ENCODE peak calls at places on chromosomes 16 and 17, in six cellular contexts. One of them, this sample, is unnamed.
A peak's percentile ranks its signal among the peaks of the same experiment; 100 is the strongest.

GRCh38 chr16:79769320-79770243 is 169.0 kb upstream of the MAF start:
- DNase-seq in hepatocyte: no peak
- DNase-seq in PC-3: no peak
- DNase-seq in GM23248: no peak
- DNase-seq in fibroblast of lung: no peak
- DNase-seq in endothelial cell of umbilical vein: no peak
- DNase-seq in this sample: no peak

GRCh38 chr17:54891176-54891821 is 9.4 kb upstream of the TOM1L1 start:
- DNase-seq in GM23248: peak; percentile 87
- DNase-seq in hepatocyte: peak; percentile 85
- DNase-seq in PC-3: peak; percentile 88
- DNase-seq in fibroblast of lung: peak; percentile 63
- DNase-seq in endothelial cell of umbilical vein: peak; percentile 37
- DNase-seq in this sample: no peak

GRCh38 chr16:58200398-58200797 is 2.5 kb upstream of the CSNK2A2 start:
- DNase-seq in fibroblast of lung: no peak
- DNase-seq in endothelial cell of umbilical vein: no peak
- DNase-seq in hepatocyte: no peak
- DNase-seq in PC-3: no peak
- DNase-seq in GM23248: no peak
- DNase-seq in this sample: no peak

GRCh38 chr17:50585346-50585745 is 24.8 kb downstream of the CACNA1G start:
- DNase-seq in fibroblast of lung: no peak
- DNase-seq in endothelial cell of umbilical vein: no peak
- DNase-seq in PC-3: no peak
- DNase-seq in hepatocyte: no peak
- DNase-seq in GM23248: no peak
- DNase-seq in this sample: no peak

GRCh38 chr17:67532326-67532871 is 155.3 kb downstream of the PITPNC1 start:
- DNase-seq in fibroblast of lung: no peak
- DNase-seq in hepatocyte: no peak
- DNase-seq in endothelial cell of umbilical vein: no peak
- DNase-seq in GM23248: no peak
- DNase-seq in PC-3: no peak
- DNase-seq in this sample: no peak

GRCh38 chr17:4535667-4536258 is 19.4 kb downstream of the MYBBP1A start:
- DNase-seq in PC-3: no peak
- DNase-seq in GM23248: no peak
- DNase-seq in fibroblast of lung: no peak
- DNase-seq in hepatocyte: no peak
- DNase-seq in endothelial cell of umbilical vein: no peak
- DNase-seq in this sample: no peak

GRCh38 chr16:56041556-56042140 is 149.6 kb upstream of the GNAO1 start:
- DNase-seq in hepatocyte: peak; percentile 72
- DNase-seq in fibroblast of lung: no peak
- DNase-seq in endothelial cell of umbilical vein: no peak
- DNase-seq in GM23248: peak; percentile 1
- DNase-seq in PC-3: peak; percentile 31
- DNase-seq in this sample: no peak

GRCh38 chr17:62724398-62725146 is 83.5 kb downstream of the MARCHF10 start:
- DNase-seq in PC-3: peak; percentile 23
- DNase-seq in endothelial cell of umbilical vein: no peak
- DNase-seq in hepatocyte: no peak
- DNase-seq in GM23248: peak; percentile 40
- DNase-seq in fibroblast of lung: no peak
- DNase-seq in this sample: no peak

GRCh38 chr16:85422374-85423185 is 190.5 kb upstream of the GSE1 start:
- DNase-seq in GM23248: no peak
- DNase-seq in fibroblast of lung: no peak
- DNase-seq in endothelial cell of umbilical vein: no peak
- DNase-seq in hepatocyte: peak; percentile 93
- DNase-seq in PC-3: no peak
- DNase-seq in this sample: no peak

GRCh38 chr16:67736858-67737257 is 17.7 kb upstream of the GFOD2 start:
- DNase-seq in GM23248: peak; percentile 17
- DNase-seq in fibroblast of lung: no peak
- DNase-seq in hepatocyte: peak; percentile 32
- DNase-seq in endothelial cell of umbilical vein: no peak
- DNase-seq in PC-3: no peak
- DNase-seq in this sample: no peak

GRCh38 chr17:43784628-43785101 is 4.4 kb downstream of the CFAP97D1 start:
- DNase-seq in hepatocyte: no peak
- DNase-seq in PC-3: peak; percentile 46
- DNase-seq in endothelial cell of umbilical vein: no peak
- DNase-seq in GM23248: peak; percentile 91
- DNase-seq in fibroblast of lung: peak; percentile 87
- DNase-seq in this sample: no peak

GRCh38 chr16:51152691-51153261 is 1.7 kb upstream of the SALL1 start:
- DNase-seq in fibroblast of lung: no peak
- DNase-seq in endothelial cell of umbilical vein: no peak
- DNase-seq in GM23248: peak; percentile 80
- DNase-seq in hepatocyte: no peak
- DNase-seq in PC-3: no peak
- DNase-seq in this sample: no peak

GRCh38 chr16:69831212-69832123 is 69.3 kb downstream of the WWP2 start:
- DNase-seq in endothelial cell of umbilical vein: peak; percentile 66
- DNase-seq in PC-3: peak; percentile 5
- DNase-seq in hepatocyte: no peak
- DNase-seq in GM23248: peak; percentile 69
- DNase-seq in fibroblast of lung: peak; percentile 35
- DNase-seq in this sample: no peak

GRCh38 chr17:62931101-62931500 is 34.9 kb upstream of the TANC2 start:
- DNase-seq in GM23248: peak; percentile 30
- DNase-seq in fibroblast of lung: no peak
- DNase-seq in PC-3: no peak
- DNase-seq in hepatocyte: no peak
- DNase-seq in endothelial cell of umbilical vein: no peak
- DNase-seq in this sample: no peak

GRCh38 chr16:52051773-52052172 is 495.2 kb downstream of the TOX3 start:
- DNase-seq in PC-3: no peak
- DNase-seq in GM23248: no peak
- DNase-seq in hepatocyte: no peak
- DNase-seq in endothelial cell of umbilical vein: no peak
- DNase-seq in fibroblast of lung: no peak
- DNase-seq in this sample: no peak

GRCh38 chr16:88289549-88290344 is 93.0 kb upstream of the ZNF469 start:
- DNase-seq in GM23248: peak; percentile 89
- DNase-seq in PC-3: no peak
- DNase-seq in hepatocyte: no peak
- DNase-seq in endothelial cell of umbilical vein: no peak
- DNase-seq in fibroblast of lung: no peak
- DNase-seq in this sample: no peak

GRCh38 chr16:76535-77272 is 1.3 kb upstream of the MPG start:
- DNase-seq in PC-3: peak; percentile 74
- DNase-seq in endothelial cell of umbilical vein: peak; percentile 75
- DNase-seq in hepatocyte: peak; percentile 77
- DNase-seq in GM23248: peak; percentile 90
- DNase-seq in fibroblast of lung: peak; percentile 86
- DNase-seq in this sample: no peak

GRCh38 chr16:53159781-53160436 is 105.1 kb downstream of the CHD9 start:
- DNase-seq in PC-3: peak; percentile 52
- DNase-seq in hepatocyte: peak; percentile 70
- DNase-seq in endothelial cell of umbilical vein: peak; percentile 70
- DNase-seq in fibroblast of lung: peak; percentile 48
- DNase-seq in GM23248: peak; percentile 69
- DNase-seq in this sample: no peak

GRCh38 chr17:63494300-63494928 is 17.6 kb downstream of the ACE start:
- DNase-seq in endothelial cell of umbilical vein: no peak
- DNase-seq in hepatocyte: no peak
- DNase-seq in PC-3: peak; percentile 8
- DNase-seq in fibroblast of lung: no peak
- DNase-seq in GM23248: peak; percentile 43
- DNase-seq in this sample: no peak

GRCh38 chr16:59993101-59993500 is 1259.0 kb upstream of the GOT2 start:
- DNase-seq in endothelial cell of umbilical vein: no peak
- DNase-seq in hepatocyte: peak; percentile 52
- DNase-seq in fibroblast of lung: no peak
- DNase-seq in PC-3: peak; percentile 3
- DNase-seq in GM23248: no peak
- DNase-seq in this sample: no peak

GRCh38 chr17:39754161-39754957 is 16.6 kb downstream of the GRB7 start:
- DNase-seq in hepatocyte: peak; percentile 95
- DNase-seq in endothelial cell of umbilical vein: peak; percentile 69
- DNase-seq in PC-3: peak; percentile 89
- DNase-seq in fibroblast of lung: peak; percentile 67
- DNase-seq in GM23248: peak; percentile 95
- DNase-seq in this sample: no peak

GRCh38 chr16:74556375-74556922 is 50.5 kb downstream of the GLG1 start:
- DNase-seq in GM23248: peak; percentile 52
- DNase-seq in fibroblast of lung: peak; percentile 67
- DNase-seq in endothelial cell of umbilical vein: no peak
- DNase-seq in hepatocyte: no peak
- DNase-seq in PC-3: peak; percentile 58
- DNase-seq in this sample: no peak

GRCh38 chr16:19284207-19284606 is 1.3 kb upstream of the CLEC19A start:
- DNase-seq in GM23248: peak; percentile 43
- DNase-seq in PC-3: peak; percentile 93
- DNase-seq in hepatocyte: no peak
- DNase-seq in endothelial cell of umbilical vein: no peak
- DNase-seq in fibroblast of lung: peak; percentile 8
- DNase-seq in this sample: no peak

GRCh38 chr17:51217946-51218345 is 41.9 kb downstream of the MBTD1 start:
- DNase-seq in PC-3: no peak
- DNase-seq in endothelial cell of umbilical vein: no peak
- DNase-seq in GM23248: no peak
- DNase-seq in fibroblast of lung: no peak
- DNase-seq in hepatocyte: no peak
- DNase-seq in this sample: no peak

DNA sequence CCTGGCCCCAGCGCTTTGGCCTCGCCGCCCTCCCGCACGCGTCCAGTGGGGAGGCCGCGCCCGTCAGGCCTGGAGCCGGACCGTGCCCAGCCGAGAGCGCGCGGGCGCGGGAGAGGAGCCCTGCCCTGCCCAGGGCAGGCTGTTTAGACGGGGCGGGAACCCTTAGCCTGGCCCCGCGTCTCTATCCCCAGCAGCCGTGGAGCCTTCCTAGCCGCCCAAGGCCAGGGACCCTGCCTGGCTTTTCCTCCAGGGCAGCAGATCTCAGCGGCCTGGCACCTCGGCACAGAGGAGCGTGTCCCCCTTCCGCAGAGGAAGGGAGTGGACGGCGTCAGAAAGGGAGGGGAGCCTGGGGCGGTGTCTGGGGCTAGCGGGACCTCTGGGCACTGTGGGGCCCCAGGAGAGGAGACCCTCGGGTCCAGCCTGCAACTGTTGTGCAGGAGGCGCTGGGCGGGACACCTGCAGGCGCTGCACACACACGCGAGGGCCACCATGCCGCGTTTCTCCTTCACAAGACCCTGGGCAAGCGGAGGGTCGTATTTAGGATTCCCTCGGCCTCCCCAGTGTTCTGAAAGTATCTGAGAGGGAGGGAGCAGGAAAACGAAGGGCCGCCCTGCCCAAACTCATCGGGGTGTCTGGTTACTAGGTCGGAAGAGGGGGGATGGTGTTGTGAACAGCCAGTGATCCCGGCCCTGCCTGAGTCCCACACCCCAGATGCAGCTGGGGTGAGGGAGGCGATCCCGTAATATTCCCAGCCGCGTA is 2.3 kb upstream of the NPTX1 start:
- DNase-seq in fibroblast of lung: no peak
- DNase-seq in endothelial cell of umbilical vein: no peak
- DNase-seq in hepatocyte: no peak
- DNase-seq in GM23248: peak; percentile 30
- DNase-seq in PC-3: no peak
- DNase-seq in this sample: no peak
- TF ChIP-seq EZH2 in fibroblast of lung: peak; percentile 10
- TF ChIP-seq EZH2 in endothelial cell of umbilical vein: peak; percentile 71
- TF ChIP-seq EZH2 in hepatocyte: peak; percentile 98
- TF ChIP-seq EZH2 in GM23248: no peak
- TF ChIP-seq EZH2 in PC-3: no peak
- TF ChIP-seq EZH2 in this sample: no peak

DNA sequence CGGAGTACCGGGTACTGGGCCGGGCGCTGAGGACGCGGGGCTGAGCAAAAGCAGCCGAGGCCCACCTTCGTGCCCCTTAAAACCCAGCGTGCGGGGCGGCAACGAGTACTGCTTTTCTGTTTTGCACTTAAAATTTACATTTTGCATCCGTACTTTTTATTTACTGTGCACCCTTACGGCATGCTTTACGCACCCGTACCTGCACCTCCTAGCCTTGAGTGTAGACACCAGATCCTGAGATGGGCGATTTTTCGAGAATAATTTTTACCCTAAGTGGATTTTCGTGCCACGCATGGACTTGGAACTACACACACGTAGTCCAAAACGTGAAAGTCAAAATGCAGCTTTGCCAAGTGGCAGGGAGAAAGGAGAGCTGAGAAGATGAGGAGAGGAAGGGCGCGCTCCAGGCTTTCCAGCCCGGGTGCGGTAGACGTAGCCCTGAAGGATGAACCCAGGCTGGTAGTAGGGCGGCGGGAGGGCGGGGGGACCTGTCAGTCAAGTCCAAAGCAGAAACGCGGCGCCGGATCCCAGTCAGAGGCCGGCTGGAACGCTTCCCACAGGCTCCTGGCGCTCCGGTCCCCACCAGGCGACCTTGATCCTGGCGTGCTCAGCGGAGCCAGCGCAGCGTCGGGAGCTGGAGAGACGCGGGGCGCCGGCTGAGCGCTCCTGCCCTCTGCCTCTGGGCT is 1.2 kb upstream of the CBLN1 start:
- DNase-seq in PC-3: no peak
- DNase-seq in GM23248: no peak
- DNase-seq in endothelial cell of umbilical vein: no peak
- DNase-seq in fibroblast of lung: no peak
- DNase-seq in hepatocyte: peak; percentile 38
- DNase-seq in this sample: no peak
- TF ChIP-seq EZH2 in PC-3: no peak
- TF ChIP-seq EZH2 in GM23248: peak; percentile 84
- TF ChIP-seq EZH2 in endothelial cell of umbilical vein: peak; percentile 52
- TF ChIP-seq EZH2 in fibroblast of lung: no peak
- TF ChIP-seq EZH2 in hepatocyte: peak; percentile 33
- TF ChIP-seq EZH2 in this sample: no peak

GRCh38 chr16:66406534-66407368 is 20.3 kb upstream of the BEAN1 start:
- DNase-seq in endothelial cell of umbilical vein: peak; percentile 75
- DNase-seq in PC-3: peak; percentile 69
- DNase-seq in fibroblast of lung: peak; percentile 61
- DNase-seq in hepatocyte: peak; percentile 90
- DNase-seq in GM23248: peak; percentile 89
- DNase-seq in this sample: no peak
- TF ChIP-seq EZH2 in endothelial cell of umbilical vein: no peak
- TF ChIP-seq EZH2 in PC-3: no peak
- TF ChIP-seq EZH2 in fibroblast of lung: no peak
- TF ChIP-seq EZH2 in hepatocyte: no peak
- TF ChIP-seq EZH2 in GM23248: no peak
- TF ChIP-seq EZH2 in this sample: no peak

DNA sequence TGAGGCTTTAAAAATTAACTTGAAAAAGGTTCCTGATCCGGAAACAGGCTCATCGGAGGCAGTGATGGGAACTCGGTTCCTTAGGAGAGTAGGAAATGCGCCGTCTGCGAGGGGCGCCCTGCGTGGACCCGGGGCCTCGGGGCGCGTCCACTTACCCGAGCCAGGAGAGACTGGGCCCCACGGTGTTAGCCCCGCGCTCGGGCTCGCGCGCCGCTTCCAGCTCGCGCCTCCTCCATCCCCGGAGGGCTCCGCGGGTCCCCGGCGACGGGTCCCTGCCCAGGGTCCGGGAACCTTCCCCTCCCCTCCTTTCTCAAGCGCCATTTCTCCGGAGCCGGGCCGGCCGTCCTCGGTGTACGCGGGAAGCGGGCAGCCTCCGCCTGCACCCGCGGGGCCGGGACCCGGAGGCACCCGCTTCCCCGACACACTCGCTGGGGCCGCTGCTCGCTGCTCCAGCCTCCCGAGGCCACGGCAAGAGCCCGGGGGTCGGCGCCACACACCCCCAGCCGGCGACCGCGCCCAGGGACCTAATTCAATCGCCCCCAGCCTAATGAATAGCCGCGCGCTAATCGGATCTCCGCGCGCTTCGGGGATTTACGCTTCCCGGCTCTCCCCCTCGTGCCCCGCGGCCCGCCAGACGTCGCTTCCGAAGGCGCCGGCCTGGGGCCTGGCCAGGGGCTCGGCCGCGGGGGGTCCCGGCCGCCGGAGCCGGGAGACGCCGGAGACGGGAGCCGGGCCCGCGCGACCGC is 2.2 kb upstream of the BAHCC1 start:
- DNase-seq in hepatocyte: no peak
- DNase-seq in endothelial cell of umbilical vein: peak; percentile 29
- DNase-seq in GM23248: peak; percentile 54
- DNase-seq in fibroblast of lung: peak; percentile 34
- DNase-seq in PC-3: peak; percentile 26
- DNase-seq in this sample: no peak
- TF ChIP-seq EZH2 in hepatocyte: no peak
- TF ChIP-seq EZH2 in endothelial cell of umbilical vein: no peak
- TF ChIP-seq EZH2 in GM23248: no peak
- TF ChIP-seq EZH2 in fibroblast of lung: no peak
- TF ChIP-seq EZH2 in PC-3: no peak
- TF ChIP-seq EZH2 in this sample: no peak